ENCODE peak calls at places on chromosomes 16 and 17, in eight cellular contexts. One of them, this sample, is unnamed.

GRCh38 chr16:75236736-75237397 is 14.6 kb downstream of the BCAR1 start:
- DNase-seq in islet precursor cell: no peak
- DNase-seq in RWPE1: no peak
- DNase-seq in esophagus squamous epithelium: no peak
- DNase-seq in mucosa of descending colon: peak; percentile 24
- DNase-seq in adrenal gland: no peak
- DNase-seq in SK-MEL-5: no peak
- DNase-seq in activated CD8-positive, alpha-beta T cell treated with anti-CD3 and anti-CD28 coated beads, Interleukin-2, amount 10 ng/mL, durations not matched to agents 7 days and 5 days: no peak
- DNase-seq in this sample: peak; percentile 66

GRCh38 chr16:27242868-27243590 is 25.5 kb downstream of the NSMCE1 start:
- DNase-seq in islet precursor cell: no peak
- DNase-seq in RWPE1: no peak
- DNase-seq in esophagus squamous epithelium: no peak
- DNase-seq in mucosa of descending colon: no peak
- DNase-seq in adrenal gland: peak; percentile 54
- DNase-seq in SK-MEL-5: peak; percentile 61
- DNase-seq in activated CD8-positive, alpha-beta T cell treated with anti-CD3 and anti-CD28 coated beads, Interleukin-2, amount 10 ng/mL, durations not matched to agents 7 days and 5 days: peak; percentile 54
- DNase-seq in this sample: peak; percentile 77

GRCh38 chr17:77286641-77287431 is 146.1 kb downstream of the SEC14L1 start:
- DNase-seq in islet precursor cell: no peak
- DNase-seq in RWPE1: peak; percentile 92
- DNase-seq in esophagus squamous epithelium: no peak
- DNase-seq in mucosa of descending colon: peak; percentile 86
- DNase-seq in adrenal gland: peak; percentile 84
- DNase-seq in SK-MEL-5: no peak
- DNase-seq in activated CD8-positive, alpha-beta T cell treated with anti-CD3 and anti-CD28 coated beads, Interleukin-2, amount 10 ng/mL, durations not matched to agents 7 days and 5 days: no peak
- DNase-seq in this sample: peak; percentile 85

GRCh38 chr17:50779747-50780363 is 12.5 kb upstream of the ANKRD40CL start:
- DNase-seq in islet precursor cell: no peak
- DNase-seq in RWPE1: no peak
- DNase-seq in esophagus squamous epithelium: no peak
- DNase-seq in mucosa of descending colon: no peak
- DNase-seq in adrenal gland: no peak
- DNase-seq in SK-MEL-5: no peak
- DNase-seq in activated CD8-positive, alpha-beta T cell treated with anti-CD3 and anti-CD28 coated beads, Interleukin-2, amount 10 ng/mL, durations not matched to agents 7 days and 5 days: peak; percentile 77
- DNase-seq in this sample: no peak

GRCh38 chr17:38674013-38674748 is 576 bp downstream of the EPOP start:
- DNase-seq in islet precursor cell: peak; percentile 76
- DNase-seq in RWPE1: no peak
- DNase-seq in esophagus squamous epithelium: no peak
- DNase-seq in mucosa of descending colon: peak; percentile 52
- DNase-seq in adrenal gland: peak; percentile 36
- DNase-seq in SK-MEL-5: no peak
- DNase-seq in activated CD8-positive, alpha-beta T cell treated with anti-CD3 and anti-CD28 coated beads, Interleukin-2, amount 10 ng/mL, durations not matched to agents 7 days and 5 days: peak; percentile 39
- DNase-seq in this sample: peak; percentile 75

GRCh38 chr16:50464325-50465290 is 83.6 kb upstream of the NKD1 start:
- DNase-seq in islet precursor cell: peak; percentile 45
- DNase-seq in RWPE1: no peak
- DNase-seq in esophagus squamous epithelium: no peak
- DNase-seq in mucosa of descending colon: no peak
- DNase-seq in adrenal gland: no peak
- DNase-seq in SK-MEL-5: no peak
- DNase-seq in activated CD8-positive, alpha-beta T cell treated with anti-CD3 and anti-CD28 coated beads, Interleukin-2, amount 10 ng/mL, durations not matched to agents 7 days and 5 days: no peak
- DNase-seq in this sample: peak; percentile 52

GRCh38 chr16:12618515-12618914 is 185.2 kb downstream of the CPPED1 start:
- DNase-seq in islet precursor cell: no peak
- DNase-seq in RWPE1: no peak
- DNase-seq in esophagus squamous epithelium: no peak
- DNase-seq in mucosa of descending colon: no peak
- DNase-seq in adrenal gland: no peak
- DNase-seq in SK-MEL-5: no peak
- DNase-seq in activated CD8-positive, alpha-beta T cell treated with anti-CD3 and anti-CD28 coated beads, Interleukin-2, amount 10 ng/mL, durations not matched to agents 7 days and 5 days: no peak
- DNase-seq in this sample: no peak

GRCh38 chr17:11418367-11418766 is 177.4 kb downstream of the SHISA6 start:
- DNase-seq in islet precursor cell: no peak
- DNase-seq in RWPE1: no peak
- DNase-seq in esophagus squamous epithelium: no peak
- DNase-seq in mucosa of descending colon: no peak
- DNase-seq in adrenal gland: no peak
- DNase-seq in SK-MEL-5: no peak
- DNase-seq in activated CD8-positive, alpha-beta T cell treated with anti-CD3 and anti-CD28 coated beads, Interleukin-2, amount 10 ng/mL, durations not matched to agents 7 days and 5 days: no peak
- DNase-seq in this sample: no peak

GRCh38 chr16:3606441-3606840 is 5.0 kb downstream of the SLX4 start:
- DNase-seq in islet precursor cell: no peak
- DNase-seq in RWPE1: no peak
- DNase-seq in esophagus squamous epithelium: no peak
- DNase-seq in mucosa of descending colon: no peak
- DNase-seq in adrenal gland: no peak
- DNase-seq in SK-MEL-5: no peak
- DNase-seq in activated CD8-positive, alpha-beta T cell treated with anti-CD3 and anti-CD28 coated beads, Interleukin-2, amount 10 ng/mL, durations not matched to agents 7 days and 5 days: no peak
- DNase-seq in this sample: peak; percentile 16

GRCh38 chr16:14301150-14302030 is 230.3 kb downstream of the MRTFB start:
- DNase-seq in islet precursor cell: no peak
- DNase-seq in RWPE1: peak; percentile 53
- DNase-seq in esophagus squamous epithelium: no peak
- DNase-seq in mucosa of descending colon: peak; percentile 44
- DNase-seq in adrenal gland: peak; percentile 61
- DNase-seq in SK-MEL-5: no peak
- DNase-seq in activated CD8-positive, alpha-beta T cell treated with anti-CD3 and anti-CD28 coated beads, Interleukin-2, amount 10 ng/mL, durations not matched to agents 7 days and 5 days: peak; percentile 60
- DNase-seq in this sample: peak; percentile 69

GRCh38 chr16:48617711-48618148 is 7.8 kb upstream of the N4BP1 start:
- DNase-seq in islet precursor cell: no peak
- DNase-seq in RWPE1: no peak
- DNase-seq in esophagus squamous epithelium: no peak
- DNase-seq in mucosa of descending colon: no peak
- DNase-seq in adrenal gland: peak; percentile 60
- DNase-seq in SK-MEL-5: peak; percentile 20
- DNase-seq in activated CD8-positive, alpha-beta T cell treated with anti-CD3 and anti-CD28 coated beads, Interleukin-2, amount 10 ng/mL, durations not matched to agents 7 days and 5 days: no peak
- DNase-seq in this sample: no peak

GRCh38 chr16:50675686-50676610 is 5.2 kb downstream of the SNX20 start:
- DNase-seq in islet precursor cell: no peak
- DNase-seq in RWPE1: no peak
- DNase-seq in esophagus squamous epithelium: no peak
- DNase-seq in mucosa of descending colon: no peak
- DNase-seq in adrenal gland: no peak
- DNase-seq in SK-MEL-5: no peak
- DNase-seq in activated CD8-positive, alpha-beta T cell treated with anti-CD3 and anti-CD28 coated beads, Interleukin-2, amount 10 ng/mL, durations not matched to agents 7 days and 5 days: no peak
- DNase-seq in this sample: peak; percentile 79

GRCh38 chr17:6471531-6472465 is 27.5 kb downstream of the PIMREG start:
- DNase-seq in islet precursor cell: no peak
- DNase-seq in RWPE1: peak; percentile 80
- DNase-seq in esophagus squamous epithelium: no peak
- DNase-seq in mucosa of descending colon: no peak
- DNase-seq in adrenal gland: peak; percentile 46
- DNase-seq in SK-MEL-5: peak; percentile 74
- DNase-seq in activated CD8-positive, alpha-beta T cell treated with anti-CD3 and anti-CD28 coated beads, Interleukin-2, amount 10 ng/mL, durations not matched to agents 7 days and 5 days: no peak
- DNase-seq in this sample: no peak

GRCh38 chr16:75304521-75305363 is 53.3 kb upstream of the BCAR1 start:
- DNase-seq in islet precursor cell: no peak
- DNase-seq in RWPE1: peak; percentile 76
- DNase-seq in esophagus squamous epithelium: no peak
- DNase-seq in mucosa of descending colon: peak; percentile 77
- DNase-seq in adrenal gland: peak; percentile 97
- DNase-seq in SK-MEL-5: peak; percentile 31
- DNase-seq in activated CD8-positive, alpha-beta T cell treated with anti-CD3 and anti-CD28 coated beads, Interleukin-2, amount 10 ng/mL, durations not matched to agents 7 days and 5 days: no peak
- DNase-seq in this sample: no peak

GRCh38 chr17:9833922-9834321 is 8.2 kb downstream of the GLP2R start:
- DNase-seq in islet precursor cell: no peak
- DNase-seq in RWPE1: no peak
- DNase-seq in esophagus squamous epithelium: no peak
- DNase-seq in mucosa of descending colon: no peak
- DNase-seq in adrenal gland: no peak
- DNase-seq in SK-MEL-5: no peak
- DNase-seq in activated CD8-positive, alpha-beta T cell treated with anti-CD3 and anti-CD28 coated beads, Interleukin-2, amount 10 ng/mL, durations not matched to agents 7 days and 5 days: no peak
- DNase-seq in this sample: no peak

GRCh38 chr16:1290860-1291575 is 18.4 kb upstream of the UBE2I start:
- DNase-seq in islet precursor cell: no peak
- DNase-seq in RWPE1: no peak
- DNase-seq in esophagus squamous epithelium: no peak
- DNase-seq in mucosa of descending colon: no peak
- DNase-seq in adrenal gland: no peak
- DNase-seq in SK-MEL-5: no peak
- DNase-seq in activated CD8-positive, alpha-beta T cell treated with anti-CD3 and anti-CD28 coated beads, Interleukin-2, amount 10 ng/mL, durations not matched to agents 7 days and 5 days: no peak
- DNase-seq in this sample: no peak

GRCh38 chr17:38560503-38561318 is 45.0 kb downstream of the SRCIN1 start:
- DNase-seq in islet precursor cell: no peak
- DNase-seq in RWPE1: no peak
- DNase-seq in esophagus squamous epithelium: no peak
- DNase-seq in mucosa of descending colon: no peak
- DNase-seq in adrenal gland: no peak
- DNase-seq in SK-MEL-5: no peak
- DNase-seq in activated CD8-positive, alpha-beta T cell treated with anti-CD3 and anti-CD28 coated beads, Interleukin-2, amount 10 ng/mL, durations not matched to agents 7 days and 5 days: peak; percentile 39
- DNase-seq in this sample: no peak

GRCh38 chr16:74984194-74984669 is 691 bp downstream of the WDR59 start:
- DNase-seq in islet precursor cell: no peak
- DNase-seq in RWPE1: peak; percentile 4
- DNase-seq in esophagus squamous epithelium: no peak
- DNase-seq in mucosa of descending colon: no peak
- DNase-seq in adrenal gland: peak; percentile 41
- DNase-seq in SK-MEL-5: no peak
- DNase-seq in activated CD8-positive, alpha-beta T cell treated with anti-CD3 and anti-CD28 coated beads, Interleukin-2, amount 10 ng/mL, durations not matched to agents 7 days and 5 days: peak; percentile 34
- DNase-seq in this sample: no peak

GRCh38 chr17:63768433-63768832 is 5.0 kb downstream of the CCDC47 start:
- DNase-seq in islet precursor cell: no peak
- DNase-seq in RWPE1: no peak
- DNase-seq in esophagus squamous epithelium: no peak
- DNase-seq in mucosa of descending colon: no peak
- DNase-seq in adrenal gland: no peak
- DNase-seq in SK-MEL-5: no peak
- DNase-seq in activated CD8-positive, alpha-beta T cell treated with anti-CD3 and anti-CD28 coated beads, Interleukin-2, amount 10 ng/mL, durations not matched to agents 7 days and 5 days: no peak
- DNase-seq in this sample: peak; percentile 16

GRCh38 chr17:17837380-17837821 is 615 bp upstream of the SREBF1 start:
- DNase-seq in islet precursor cell: peak; percentile 94
- DNase-seq in RWPE1: no peak
- DNase-seq in esophagus squamous epithelium: no peak
- DNase-seq in mucosa of descending colon: peak; percentile 54
- DNase-seq in adrenal gland: peak; percentile 66
- DNase-seq in SK-MEL-5: peak; percentile 62
- DNase-seq in activated CD8-positive, alpha-beta T cell treated with anti-CD3 and anti-CD28 coated beads, Interleukin-2, amount 10 ng/mL, durations not matched to agents 7 days and 5 days: no peak
- DNase-seq in this sample: no peak

GRCh38 chr16:52383640-52384292 is 163.2 kb downstream of the TOX3 start:
- DNase-seq in islet precursor cell: no peak
- DNase-seq in RWPE1: peak; percentile 58
- DNase-seq in esophagus squamous epithelium: no peak
- DNase-seq in mucosa of descending colon: no peak
- DNase-seq in adrenal gland: no peak
- DNase-seq in SK-MEL-5: no peak
- DNase-seq in activated CD8-positive, alpha-beta T cell treated with anti-CD3 and anti-CD28 coated beads, Interleukin-2, amount 10 ng/mL, durations not matched to agents 7 days and 5 days: no peak
- DNase-seq in this sample: no peak

GRCh38 chr17:40450175-40450574 is 6.9 kb downstream of the IGFBP4 start:
- DNase-seq in islet precursor cell: peak; percentile 85
- DNase-seq in RWPE1: peak; percentile 37
- DNase-seq in esophagus squamous epithelium: no peak
- DNase-seq in mucosa of descending colon: peak; percentile 82
- DNase-seq in adrenal gland: no peak
- DNase-seq in SK-MEL-5: peak; percentile 59
- DNase-seq in activated CD8-positive, alpha-beta T cell treated with anti-CD3 and anti-CD28 coated beads, Interleukin-2, amount 10 ng/mL, durations not matched to agents 7 days and 5 days: peak; percentile 58
- DNase-seq in this sample: no peak

GRCh38 chr16:2189252-2189893 is 7.0 kb downstream of the CASKIN1 start:
- DNase-seq in islet precursor cell: no peak
- DNase-seq in RWPE1: no peak
- DNase-seq in esophagus squamous epithelium: no peak
- DNase-seq in mucosa of descending colon: no peak
- DNase-seq in adrenal gland: no peak
- DNase-seq in SK-MEL-5: no peak
- DNase-seq in activated CD8-positive, alpha-beta T cell treated with anti-CD3 and anti-CD28 coated beads, Interleukin-2, amount 10 ng/mL, durations not matched to agents 7 days and 5 days: no peak
- DNase-seq in this sample: no peak

GRCh38 chr17:50044483-50044882 is 11.4 kb upstream of the ITGA3 start:
- DNase-seq in islet precursor cell: no peak
- DNase-seq in RWPE1: no peak
- DNase-seq in esophagus squamous epithelium: no peak
- DNase-seq in mucosa of descending colon: no peak
- DNase-seq in adrenal gland: peak; percentile 4
- DNase-seq in SK-MEL-5: no peak
- DNase-seq in activated CD8-positive, alpha-beta T cell treated with anti-CD3 and anti-CD28 coated beads, Interleukin-2, amount 10 ng/mL, durations not matched to agents 7 days and 5 days: no peak
- DNase-seq in this sample: no peak

GRCh38 chr17:1181769-1182137 is 2.0 kb upstream of the ABR start:
- DNase-seq in islet precursor cell: no peak
- DNase-seq in RWPE1: no peak
- DNase-seq in esophagus squamous epithelium: no peak
- DNase-seq in mucosa of descending colon: no peak
- DNase-seq in adrenal gland: no peak
- DNase-seq in SK-MEL-5: no peak
- DNase-seq in activated CD8-positive, alpha-beta T cell treated with anti-CD3 and anti-CD28 coated beads, Interleukin-2, amount 10 ng/mL, durations not matched to agents 7 days and 5 days: no peak
- DNase-seq in this sample: no peak

GRCh38 chr16:88910284-88911147 is 44.1 kb upstream of the PABPN1L start:
- DNase-seq in islet precursor cell: no peak
- DNase-seq in RWPE1: no peak
- DNase-seq in esophagus squamous epithelium: no peak
- DNase-seq in mucosa of descending colon: no peak
- DNase-seq in adrenal gland: no peak
- DNase-seq in SK-MEL-5: no peak
- DNase-seq in activated CD8-positive, alpha-beta T cell treated with anti-CD3 and anti-CD28 coated beads, Interleukin-2, amount 10 ng/mL, durations not matched to agents 7 days and 5 days: no peak
- DNase-seq in this sample: no peak

GRCh38 chr16:19384656-19385055 is 33.0 kb upstream of the TMC5 start:
- DNase-seq in islet precursor cell: peak; percentile 62
- DNase-seq in RWPE1: peak; percentile 74
- DNase-seq in esophagus squamous epithelium: no peak
- DNase-seq in mucosa of descending colon: peak; percentile 76
- DNase-seq in adrenal gland: no peak
- DNase-seq in SK-MEL-5: no peak
- DNase-seq in activated CD8-positive, alpha-beta T cell treated with anti-CD3 and anti-CD28 coated beads, Interleukin-2, amount 10 ng/mL, durations not matched to agents 7 days and 5 days: no peak
- DNase-seq in this sample: peak; percentile 83

GRCh38 chr17:19785854-19786253 is 37.8 kb upstream of the ALDH3A1 start:
- DNase-seq in islet precursor cell: no peak
- DNase-seq in RWPE1: no peak
- DNase-seq in esophagus squamous epithelium: no peak
- DNase-seq in mucosa of descending colon: no peak
- DNase-seq in adrenal gland: no peak
- DNase-seq in SK-MEL-5: peak; percentile 28
- DNase-seq in activated CD8-positive, alpha-beta T cell treated with anti-CD3 and anti-CD28 coated beads, Interleukin-2, amount 10 ng/mL, durations not matched to agents 7 days and 5 days: no peak
- DNase-seq in this sample: no peak

GRCh38 chr17:47700471-47701449 is 6.8 kb downstream of the TBKBP1 start:
- DNase-seq in islet precursor cell: no peak
- DNase-seq in RWPE1: no peak
- DNase-seq in esophagus squamous epithelium: no peak
- DNase-seq in mucosa of descending colon: peak; percentile 23
- DNase-seq in adrenal gland: no peak
- DNase-seq in SK-MEL-5: no peak
- DNase-seq in activated CD8-positive, alpha-beta T cell treated with anti-CD3 and anti-CD28 coated beads, Interleukin-2, amount 10 ng/mL, durations not matched to agents 7 days and 5 days: peak; percentile 62
- DNase-seq in this sample: peak; percentile 41

GRCh38 chr16:35497399-35497798 is 2038.0 kb downstream of the TP53TG3F start:
- DNase-seq in islet precursor cell: no peak
- DNase-seq in RWPE1: no peak
- DNase-seq in esophagus squamous epithelium: no peak
- DNase-seq in mucosa of descending colon: no peak
- DNase-seq in adrenal gland: no peak
- DNase-seq in SK-MEL-5: no peak
- DNase-seq in activated CD8-positive, alpha-beta T cell treated with anti-CD3 and anti-CD28 coated beads, Interleukin-2, amount 10 ng/mL, durations not matched to agents 7 days and 5 days: no peak
- DNase-seq in this sample: no peak

GRCh38 chr17:915416-916201 is 64.0 kb downstream of the NXN start:
- DNase-seq in islet precursor cell: no peak
- DNase-seq in RWPE1: no peak
- DNase-seq in esophagus squamous epithelium: no peak
- DNase-seq in mucosa of descending colon: no peak
- DNase-seq in adrenal gland: peak; percentile 30
- DNase-seq in SK-MEL-5: peak; percentile 3
- DNase-seq in activated CD8-positive, alpha-beta T cell treated with anti-CD3 and anti-CD28 coated beads, Interleukin-2, amount 10 ng/mL, durations not matched to agents 7 days and 5 days: no peak
- DNase-seq in this sample: no peak

GRCh38 chr17:12927541-12928425 is 90.0 kb downstream of the ELAC2 start:
- DNase-seq in islet precursor cell: no peak
- DNase-seq in RWPE1: no peak
- DNase-seq in esophagus squamous epithelium: no peak
- DNase-seq in mucosa of descending colon: no peak
- DNase-seq in adrenal gland: peak; percentile 34
- DNase-seq in SK-MEL-5: peak; percentile 8
- DNase-seq in activated CD8-positive, alpha-beta T cell treated with anti-CD3 and anti-CD28 coated beads, Interleukin-2, amount 10 ng/mL, durations not matched to agents 7 days and 5 days: no peak
- DNase-seq in this sample: no peak

GRCh38 chr17:74862108-74862901 is 2.6 kb upstream of the GRIN2C start:
- DNase-seq in islet precursor cell: peak; percentile 88
- DNase-seq in RWPE1: no peak
- DNase-seq in esophagus squamous epithelium: no peak
- DNase-seq in mucosa of descending colon: peak; percentile 69
- DNase-seq in adrenal gland: peak; percentile 73
- DNase-seq in SK-MEL-5: peak; percentile 84
- DNase-seq in activated CD8-positive, alpha-beta T cell treated with anti-CD3 and anti-CD28 coated beads, Interleukin-2, amount 10 ng/mL, durations not matched to agents 7 days and 5 days: peak; percentile 71
- DNase-seq in this sample: peak; percentile 86

GRCh38 chr17:77479372-77479781 is 338.6 kb downstream of the SEC14L1 start:
- DNase-seq in islet precursor cell: no peak
- DNase-seq in RWPE1: no peak
- DNase-seq in esophagus squamous epithelium: no peak
- DNase-seq in mucosa of descending colon: no peak
- DNase-seq in adrenal gland: no peak
- DNase-seq in SK-MEL-5: no peak
- DNase-seq in activated CD8-positive, alpha-beta T cell treated with anti-CD3 and anti-CD28 coated beads, Interleukin-2, amount 10 ng/mL, durations not matched to agents 7 days and 5 days: no peak
- DNase-seq in this sample: no peak

This sample was measured in upper lobe of right lung.